ENCODE peak calls at places on chromosomes 4 and X, in seven cellular contexts. L, U, D, H, M, V and S are unnamed samples. For H3K36me3, the result is how much of the 10 kb centered on the place peaks cover.

GRCh38 chr4:34417160-34417559 is 1827.2 kb downstream of the ARAP2 start:
- DNase-seq in U (no peak), L (no peak), H (peak), D (no peak), V (no peak), M (no peak), S (no peak)

GRCh38 chr4:113141901-113142346 is 92.5 kb downstream of the ANK2 start:
- DNase-seq in U (no peak), M (no peak), L (no peak), V (no peak), H (no peak), D (peak), S (no peak)

GRCh38 chrX:49915352-49916222 is 6.8 kb upstream of the CLCN5 start:
- DNase-seq in H (no peak), V (peak), L (peak), D (peak), M (peak), U (peak), S (peak)

GRCh38 chr4:121192500-121192899 is 28.4 kb upstream of the TNIP3 start:
- DNase-seq in V (peak), H (no peak), M (no peak), D (peak), L (peak), U (peak), S (peak)

GRCh38 chrX:42797646-42798045 is 19.7 kb upstream of the PPP1R2C start:
- DNase-seq in V (no peak), U (no peak), L (no peak), M (no peak), D (peak), H (no peak), S (no peak)

GRCh38 chr4:1863297-1864033 is 7.5 kb upstream of the LETM1 start:
- DNase-seq in V (no peak), U (no peak), H (no peak), D (no peak), L (no peak), M (no peak), S (no peak)

GRCh38 chr4:185304541-185304940 is 91.2 kb downstream of the LRP2BP start:
- DNase-seq in H (no peak), V (no peak), D (no peak), L (no peak), M (peak), U (no peak), S (no peak)

GRCh38 chrX:41661366-41662095 is 27.2 kb upstream of the GPR34 start:
- DNase-seq in U (no peak), D (peak), V (no peak), L (no peak), H (no peak), M (no peak), S (no peak)

GRCh38 chr4:132642196-132642817 is 506.8 kb upstream of the PCDH10 start:
- DNase-seq in U (no peak), V (peak), L (peak), D (peak), M (no peak), H (no peak), S (no peak)

GRCh38 chr4:119785963-119786362 is 157.4 kb upstream of the PDE5A start:
- DNase-seq in M (peak), H (no peak), L (no peak), D (peak), V (no peak), U (no peak), S (no peak)

GRCh38 chrX:56803849-56804681 is 75.0 kb downstream of the NBDY start:
- DNase-seq in U (no peak), D (no peak), H (peak), L (no peak), V (no peak), M (peak), S (no peak)

GRCh38 chrX:24396930-24397277 is 36.5 kb downstream of the SUPT20HL1 start:
- DNase-seq in U (no peak), M (no peak), D (no peak), L (no peak), H (no peak), V (no peak), S (no peak)

GRCh38 chr4:40325406-40326019 is 9.6 kb upstream of the CHRNA9 start:
- DNase-seq in L (peak), M (peak), V (peak), H (no peak), U (peak), D (peak), S (peak)

GRCh38 chrX:140701480-140701879 is 8.1 kb upstream of the LINC00632 start:
- DNase-seq in U (no peak), H (no peak), M (no peak), V (no peak), D (peak), L (no peak), S (no peak)

GRCh38 chr4:170122252-170122651 is 32.5 kb upstream of the AADAT start:
- DNase-seq in V (no peak), M (no peak), U (no peak), D (no peak), H (no peak), L (no peak), S (no peak)

GRCh38 chr4:153246446-153247115 is 42.3 kb downstream of the TRIM2 start:
- DNase-seq in V (no peak), D (no peak), M (no peak), U (no peak), L (no peak), H (no peak), S (no peak)

GRCh38 chr4:66929748-66930147 is 615.6 kb downstream of the CENPC start:
- DNase-seq in U (no peak), M (no peak), L (no peak), V (no peak), H (no peak), D (no peak), S (no peak)

GRCh38 chr4:168839758-168840385 is 170.2 kb downstream of the CBR4 start:
- DNase-seq in U (no peak), M (no peak), H (no peak), D (no peak), V (no peak), L (no peak), S (no peak)

GRCh38 chr4:184408021-184408710 is 66.2 kb downstream of the IRF2 start:
- DNase-seq in L (peak), H (no peak), D (peak), U (no peak), V (no peak), M (no peak), S (no peak)

GRCh38 chr4:84688605-84689004 is 105.7 kb downstream of the CDS1 start:
- DNase-seq in V (no peak), D (no peak), L (no peak), H (no peak), U (no peak), M (no peak), S (no peak)

GRCh38 chr4:80614319-80614718 is 278.8 kb downstream of the CFAP299 start:
- DNase-seq in H (no peak), L (no peak), U (no peak), M (no peak), V (no peak), D (no peak), S (no peak)

GRCh38 chr4:121072836-121073362 is 564 bp upstream of the NDNF start:
- DNase-seq in M (no peak), U (peak), D (no peak), L (peak), V (no peak), H (no peak), S (peak)

GRCh38 chr4:2395038-2395437 is 23.4 kb downstream of the ZFYVE28 start:
- DNase-seq in M (no peak), D (peak), U (no peak), H (no peak), L (no peak), V (no peak), S (no peak)

GRCh38 chrX:18892881-18893280 is 91.0 kb downstream of the PHKA2 start:
- DNase-seq in V (no peak), U (no peak), M (no peak), L (no peak), D (no peak), H (no peak), S (no peak)

GRCh38 chr4:165548702-165549101 is 169.9 kb downstream of the CPE start:
- DNase-seq in U (no peak), H (no peak), D (no peak), L (no peak), V (no peak), M (no peak), S (no peak)

GRCh38 chr4:169008478-169008877 is 1.6 kb downstream of the CBR4 start:
- DNase-seq in U (no peak), H (no peak), V (no peak), M (no peak), L (peak), D (no peak), S (no peak)

GRCh38 chr4:143282170-143282760 is 54.4 kb upstream of the GAB1 start:
- DNase-seq in D (no peak), H (no peak), V (no peak), M (no peak), L (no peak), U (no peak), S (no peak)

GRCh38 chrX:34909151-34909550 is 33.4 kb upstream of the FAM47B start:
- DNase-seq in D (no peak), V (no peak), L (no peak), M (no peak), U (no peak), H (no peak), S (no peak)

GRCh38 chrX:118730500-118731247 is 3.3 kb downstream of the IL13RA1 start:
- DNase-seq in U (no peak), H (no peak), M (no peak), D (peak), V (no peak), L (no peak), S (no peak)

GRCh38 chrX:150692837-150693781 is at the start of gene MTMR1:
- DNase-seq in M (peak), U (peak), L (peak), D (no peak), V (peak), H (peak), S (peak)

GRCh38 chrX:43953218-43953617 is 20.0 kb downstream of the NDP start:
- DNase-seq in L (no peak), D (peak), H (no peak), U (no peak), V (no peak), M (no peak), S (no peak)

GRCh38 chrX:117969337-117969736 is 147.3 kb downstream of the KLHL13 start:
- DNase-seq in D (no peak), U (no peak), V (no peak), L (no peak), H (no peak), M (no peak), S (no peak)

GRCh38 chrX:15235001-15235400 is 34.9 kb downstream of the ASB9 start:
- DNase-seq in V (no peak), L (no peak), M (no peak), D (no peak), U (no peak), H (no peak), S (no peak)

GRCh38 chr4:181308476-181309170 is 934.6 kb upstream of the TENM3 start:
- DNase-seq in M (peak), L (peak), D (no peak), V (no peak), U (no peak), H (no peak), S (no peak)

GRCh38 chrX:19683817-19684216 is 168.5 kb upstream of the MAP3K15 start:
- DNase-seq in U (peak), L (no peak), H (no peak), D (peak), V (no peak), M (no peak), S (peak)

GRCh38 chr4:151962138-151962845 is 201.5 kb upstream of the GATB start:
- DNase-seq in D (no peak), U (no peak), H (no peak), L (no peak), M (no peak), V (no peak), S (no peak)

GRCh38 chr4:151955721-151956340 is 195.0 kb upstream of the GATB start:
- DNase-seq in D (peak), H (no peak), U (no peak), V (no peak), L (no peak), M (no peak), S (no peak)

GRCh38 chr4:151957163-151957562 is 196.4 kb upstream of the GATB start:
- DNase-seq in H (no peak), D (peak), U (no peak), M (no peak), L (peak), V (no peak), S (no peak)

GRCh38 chr4:151961456-151961855 is 200.6 kb upstream of the GATB start:
- DNase-seq in D (no peak), M (no peak), U (no peak), H (no peak), V (no peak), L (no peak), S (no peak)

GRCh38 chr4:151960449-151961246 is 199.8 kb upstream of the GATB start:
- DNase-seq in D (no peak), U (no peak), M (no peak), H (no peak), L (no peak), V (no peak), S (no peak)
- H3K27ac ChIP-seq in D (no peak), U (no peak), M (no peak), H (no peak), L (no peak), V (no peak), S (no peak)

GRCh38 chr4:53150631-53151488 is 215.0 kb downstream of the SCFD2 start:
- DNase-seq in M (no peak), D (peak), U (no peak), H (no peak), V (no peak), L (no peak), S (no peak)
- H3K36me3 ChIP-seq in M (under half), D (under half), U (under half), H (under half), V (under half), L (under half), S (under half)

DNA sequence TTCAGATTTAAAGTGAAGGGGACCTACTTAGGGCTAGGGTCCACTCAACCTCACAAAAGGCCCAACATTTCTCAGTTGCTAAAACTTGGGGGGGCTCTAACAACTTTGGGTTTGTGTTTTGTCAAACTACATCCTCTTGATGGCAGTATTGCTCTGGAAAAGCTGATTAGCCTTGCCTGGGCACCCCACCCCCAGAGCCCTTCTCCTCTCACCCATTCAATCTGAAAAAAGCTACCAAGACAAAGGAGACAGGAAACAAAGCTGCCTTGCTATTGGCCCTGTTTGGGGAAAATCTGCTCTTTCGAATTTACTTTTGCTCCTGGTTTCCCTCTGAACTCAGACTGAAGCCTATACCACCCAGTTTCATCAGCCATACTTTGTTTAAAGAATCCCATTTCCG is 195.2 kb upstream of the STK26 start:
- DNase-seq in V (peak), D (no peak), M (no peak), L (peak), U (peak), H (no peak), S (peak)
- H3K27ac ChIP-seq in V (no peak), D (no peak), M (no peak), L (peak), U (no peak), H (no peak), S (no peak)

GRCh38 chr4:3512719-3513118 is 19.5 kb downstream of the LRPAP1 start:
- DNase-seq in H (no peak), M (no peak), U (no peak), L (no peak), V (no peak), D (no peak), S (peak)
- H3K36me3 ChIP-seq in H (half or more), M (half or more), U (half or more), L (under half), V (half or more), D (under half), S (under half)

DNA sequence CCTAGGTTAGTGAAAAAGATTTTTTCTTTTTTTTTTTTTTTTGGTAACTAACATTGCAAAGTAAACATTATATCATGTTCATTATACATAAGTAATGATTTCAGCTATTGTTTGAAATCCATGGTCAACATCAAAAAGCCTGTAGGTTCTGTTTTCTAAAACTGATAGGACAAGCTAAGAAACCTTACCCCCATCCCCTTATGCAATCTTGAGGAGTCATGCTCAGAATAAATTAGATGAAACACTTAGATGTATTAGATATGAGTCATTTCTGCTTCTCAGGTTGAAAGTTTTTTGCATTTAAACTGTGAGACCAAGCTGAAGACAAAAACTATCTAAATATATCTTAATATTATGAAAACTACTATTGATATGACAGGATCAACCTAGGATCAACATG is 39.0 kb downstream of the TRIML1 start:
- DNase-seq in U (no peak), V (no peak), H (no peak), L (no peak), D (no peak), M (no peak), S (no peak)
- H3K27ac ChIP-seq in U (no peak), V (no peak), H (no peak), L (no peak), D (no peak), M (no peak), S (no peak)

DNA sequence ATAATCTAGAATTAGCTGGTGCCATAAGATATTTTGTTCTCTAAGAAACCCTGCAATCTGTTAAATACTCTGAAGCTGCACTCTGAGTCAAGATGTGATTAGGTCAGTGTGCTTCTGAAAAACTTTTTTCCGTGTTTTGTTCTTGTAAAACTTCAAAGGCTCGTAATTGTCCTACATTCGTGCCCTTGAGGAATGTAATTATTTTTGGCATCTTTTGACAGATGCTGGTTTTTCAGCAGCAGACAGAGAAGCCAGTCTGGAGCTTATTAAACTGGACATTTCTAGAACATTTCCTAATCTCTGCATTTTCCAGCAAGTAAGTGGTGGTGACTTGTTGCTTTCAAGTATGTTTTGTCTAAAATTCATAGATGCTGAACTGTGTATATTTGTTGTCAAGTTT is 36.8 kb upstream of the TADA2B start:
- DNase-seq in L (no peak), U (no peak), V (no peak), D (no peak), H (no peak), M (no peak), S (no peak)
- H3K36me3 ChIP-seq in L (under half), U (half or more), V (half or more), D (under half), H (half or more), M (under half), S (half or more)

DNA sequence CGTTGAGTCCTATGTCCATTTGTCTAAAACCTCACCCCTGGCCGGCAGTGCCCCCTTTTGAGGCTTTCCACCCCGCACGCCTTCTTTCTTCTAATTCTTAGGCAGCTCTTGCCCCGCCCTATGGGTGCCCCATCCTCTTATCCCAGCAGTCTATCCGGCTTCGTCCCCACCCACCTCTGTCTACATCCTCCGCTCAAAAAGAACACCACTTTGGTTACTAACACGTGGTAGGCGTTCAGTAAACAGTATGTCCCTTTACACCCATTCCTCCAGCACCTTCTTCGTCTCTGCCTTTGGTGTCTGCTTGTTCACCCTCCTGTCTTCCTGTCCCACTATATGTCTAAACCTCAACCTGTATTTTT is 39.2 kb downstream of the STARD8 start:
- DNase-seq in D (peak), M (no peak), H (no peak), V (no peak), U (no peak), L (peak), S (no peak)
- H3K27ac ChIP-seq in D (no peak), M (peak), H (no peak), V (no peak), U (no peak), L (no peak), S (no peak)

GRCh38 chr4:4423706-4424498 is 37.0 kb downstream of the NSG1 start:
- DNase-seq in U (no peak), V (no peak), L (no peak), H (no peak), D (no peak), M (no peak), S (no peak)
- H3K36me3 ChIP-seq in U (under half), V (under half), L (under half), H (under half), D (under half), M (under half), S (under half)

GRCh38 chrX:3699841-3700381 is 13.5 kb downstream of the PRKX start:
- DNase-seq in U (peak), M (no peak), H (no peak), V (peak), D (no peak), L (no peak), S (peak)
- H3K27ac ChIP-seq in U (peak), M (peak), H (peak), V (peak), D (peak), L (no peak), S (peak)

GRCh38 chr4:734075-734474 is 28.4 kb downstream of the PCGF3 start:
- DNase-seq in L (no peak), M (no peak), D (no peak), H (no peak), U (no peak), V (no peak), S (no peak)
- H3K36me3 ChIP-seq in L (under half), M (half or more), D (under half), H (half or more), U (half or more), V (half or more), S (under half)